ENCODE peak calls at places on chromosomes 7 and 10, in six cellular contexts. X is H9, Y is neuronal stem cell, K is IMR-90, W is H1, S is trophoblast cell. P is an unnamed sample.

GRCh38 chr10:62046522-62047239 is 145.2 kb downstream of the ARID5B start:
- DNase-seq in X (no peak), Y (no peak), K (peak; percentile 47), W (no peak), S (no peak), P (peak; percentile 89)

GRCh38 chr10:84704101-84704500 is 375.7 kb downstream of the CCSER2 start:
- DNase-seq in X (no peak), Y (no peak), K (no peak), W (no peak), S (no peak), P (no peak)

GRCh38 chr10:129033790-129034272 is 433.2 kb upstream of the MGMT start:
- DNase-seq in X (no peak), Y (peak; percentile 39), K (no peak), W (no peak), S (no peak), P (no peak)

GRCh38 chr7:1125603-1125969 is 34.4 kb downstream of the ZFAND2A start:
- DNase-seq in X (no peak), Y (no peak), K (no peak), W (no peak), S (no peak), P (no peak)

GRCh38 chr7:36575832-36576231 is 148.5 kb downstream of the AOAH start:
- DNase-seq in X (no peak), Y (no peak), K (no peak), W (no peak), S (no peak), P (no peak)

GRCh38 chr10:48670978-48671913 is 13.4 kb upstream of the WDFY4 start:
- DNase-seq in X (peak; percentile 71), Y (peak; percentile 32), K (no peak), W (peak; percentile 63), S (no peak), P (no peak)

GRCh38 chr10:3806603-3807002 is 21.6 kb upstream of the KLF6 start:
- DNase-seq in X (no peak), Y (no peak), K (peak; percentile 94), W (no peak), S (peak; percentile 75), P (peak; percentile 80)

GRCh38 chr10:132194726-132195125 is 8.0 kb downstream of the DPYSL4 start:
- DNase-seq in X (no peak), Y (no peak), K (no peak), W (no peak), S (no peak), P (no peak)

GRCh38 chr10:89555688-89556445 is 20.5 kb upstream of the SLC16A12 start:
- DNase-seq in X (no peak), Y (no peak), K (peak; percentile 37), W (no peak), S (peak; percentile 44), P (no peak)

GRCh38 chr10:72800000-72800740 is 93.4 kb upstream of the OIT3 start:
- DNase-seq in X (no peak), Y (no peak), K (peak; percentile 66), W (no peak), S (no peak), P (no peak)

GRCh38 chr10:100038561-100039071 is 28.9 kb upstream of the DNMBP start:
- DNase-seq in X (no peak), Y (no peak), K (no peak), W (no peak), S (no peak), P (no peak)

GRCh38 chr7:155230169-155230593 is 67.5 kb upstream of the INSIG1 start:
- DNase-seq in X (peak; percentile 46), Y (peak; percentile 27), K (peak; percentile 99), W (no peak), S (peak; percentile 93), P (peak; percentile 91)

GRCh38 chr7:112448891-112449290 is 1.4 kb upstream of the IFRD1 start:
- DNase-seq in X (no peak), Y (no peak), K (no peak), W (no peak), S (no peak), P (no peak)

GRCh38 chr7:112449902-112450806 is at the start of gene IFRD1:
- DNase-seq in X (peak; percentile 99), Y (peak; percentile 98), K (peak; percentile 98), W (peak; percentile 99), S (peak; percentile 99), P (peak; percentile 98)

GRCh38 chr7:112452102-112452888 is 2.0 kb downstream of the IFRD1 start:
- DNase-seq in X (peak; percentile 33), Y (peak; percentile 33), K (peak; percentile 42), W (peak; percentile 51), S (peak; percentile 27), P (peak; percentile 88)

GRCh38 chr7:112449353-112449752 is 907 bp upstream of the IFRD1 start:
- DNase-seq in X (no peak), Y (no peak), K (peak; percentile 47), W (no peak), S (peak; percentile 70), P (no peak)

DNA sequence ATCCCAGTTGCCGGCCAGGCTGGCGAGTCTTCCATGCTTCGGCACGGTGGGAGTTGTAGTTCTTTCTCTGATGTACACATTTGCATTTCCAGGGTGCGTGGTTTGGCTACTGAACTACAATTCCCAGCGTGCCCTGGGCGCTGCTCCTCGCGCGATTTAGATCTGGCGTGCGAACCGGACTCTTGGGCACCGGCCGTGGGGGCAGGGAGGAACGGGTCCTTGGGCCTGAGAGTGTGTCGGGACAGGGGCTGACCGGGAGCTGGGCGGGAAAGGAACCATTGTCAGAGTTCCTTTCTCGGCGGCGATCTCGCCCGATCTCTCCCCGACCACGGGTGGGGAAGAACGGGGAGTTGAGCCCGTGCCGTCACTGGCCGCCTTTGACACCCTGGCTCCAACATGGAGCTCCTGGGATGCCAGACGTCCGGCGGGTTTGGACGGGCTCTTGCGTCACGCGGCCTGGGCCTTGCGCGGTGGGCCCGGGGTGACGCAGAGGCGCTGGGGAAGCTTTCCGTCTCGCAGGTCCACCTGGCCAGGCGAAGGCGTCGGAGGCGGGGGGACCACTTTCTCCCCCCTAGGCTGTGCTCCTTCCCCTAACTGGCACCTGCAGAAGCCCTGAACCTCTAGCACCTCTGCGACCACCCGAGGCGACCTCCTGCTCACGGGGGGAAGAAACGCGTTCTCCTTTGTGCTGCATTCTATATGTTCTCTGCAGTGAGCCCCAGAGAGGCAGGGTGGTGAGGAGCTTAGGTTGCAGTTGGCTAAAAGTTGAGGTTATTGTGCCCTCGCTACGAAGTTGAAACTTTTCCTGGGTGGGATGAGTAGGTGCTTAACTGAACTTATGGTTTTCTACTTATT is 774 bp downstream of the IFRD1 start:
- DNase-seq in X (peak; percentile 94), Y (peak; percentile 96), K (peak; percentile 97), W (peak; percentile 90), S (peak; percentile 87), P (peak; percentile 98)
- H3K18ac ChIP-seq in X (peak overlapping the region; percentile 93), Y (peak overlapping the region; percentile 92), K (peak overlapping the region; percentile 39), W (peak overlapping the region; percentile 65), S (peak overlapping the region; percentile 71), P (peak overlapping the region; percentile 100)

DNA sequence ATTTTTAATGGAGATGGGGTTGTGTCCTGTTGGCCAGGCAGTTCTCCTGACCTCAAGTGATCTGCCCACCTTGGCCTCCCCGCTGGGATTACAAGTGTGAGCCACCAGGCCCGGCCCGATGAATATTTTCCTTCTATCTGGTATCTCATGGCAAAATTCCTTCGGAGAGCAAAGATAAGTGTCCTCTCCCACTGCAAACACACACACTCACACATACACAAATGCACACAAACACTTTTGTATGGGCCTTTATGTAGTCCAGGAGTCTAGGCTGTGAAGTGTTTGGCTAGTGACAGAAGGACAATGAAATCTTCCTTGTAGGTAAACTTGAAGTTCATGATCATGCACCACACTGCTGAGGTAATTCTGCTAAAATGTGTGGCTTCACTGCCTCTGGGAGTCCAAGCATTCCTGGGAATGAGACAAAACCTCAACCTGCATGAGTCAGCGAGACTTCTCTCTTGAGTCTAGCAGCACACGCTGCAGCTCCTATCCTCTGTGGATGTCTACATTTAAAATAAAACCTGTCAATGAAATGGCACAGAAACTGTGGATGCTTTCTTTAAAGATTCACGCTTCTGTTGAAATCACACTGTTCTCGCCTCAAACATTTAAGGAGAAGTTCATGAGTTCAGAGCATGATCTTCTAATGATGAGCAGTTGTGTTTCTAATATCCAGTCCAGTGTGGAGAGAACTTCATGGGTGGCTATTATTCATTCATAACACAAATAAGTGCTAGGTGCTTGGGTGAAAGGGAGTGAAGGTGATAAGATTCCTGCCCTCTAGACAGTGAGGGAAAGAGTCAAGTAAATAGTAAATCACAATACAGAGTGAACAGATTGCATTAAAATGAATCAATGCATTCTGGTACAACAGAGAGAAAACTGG is 96.5 kb downstream of the NRP1 start:
- DNase-seq in X (no peak), Y (no peak), K (peak; percentile 99), W (no peak), S (peak; percentile 90), P (peak; percentile 94)
- H4K8ac ChIP-seq in X (no peak overlapping the region), Y (no peak overlapping the region), K (peak overlapping the region; percentile 5), W (no peak overlapping the region), S (no peak overlapping the region), P (peak overlapping the region; percentile 32)

DNA sequence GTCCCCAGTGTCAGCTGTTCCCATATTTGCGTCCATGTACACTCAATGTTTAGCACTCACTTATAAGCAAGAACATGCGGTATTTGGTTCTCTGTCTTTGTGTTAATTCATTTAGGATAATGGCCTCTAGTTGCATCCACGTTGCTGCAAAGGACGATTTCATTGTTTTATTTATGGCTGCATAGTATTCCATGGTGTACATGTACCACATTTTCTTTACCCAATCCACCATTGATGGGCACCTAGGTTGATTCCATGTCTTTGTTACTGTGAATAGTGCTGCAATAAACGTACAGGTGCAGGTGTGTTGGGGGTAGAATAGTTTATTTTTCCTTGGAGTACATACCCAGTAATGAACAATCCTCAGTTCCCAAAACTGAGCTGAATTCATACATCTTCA is 24.3 kb upstream of the TRIM56 start:
- DNase-seq in X (no peak), Y (no peak), K (no peak), W (no peak), S (no peak), P (no peak)
- H3K14ac ChIP-seq in X (no peak overlapping the region), Y (no peak overlapping the region), K (no peak overlapping the region), W (no peak overlapping the region), S (no peak overlapping the region), P (no peak overlapping the region)

GRCh38 chr7:77538908-77539212 is 1.8 kb downstream of the PTPN12 start:
- DNase-seq in X (no peak), Y (no peak), K (no peak), W (no peak), S (no peak), P (no peak)

GRCh38 chr7:77537136-77537594 is at the start of gene PTPN12:
- DNase-seq in X (no peak), Y (no peak), K (no peak), W (peak; percentile 77), S (peak; percentile 83), P (no peak)

GRCh38 chr7:77537595-77538185 is 595 bp downstream of the PTPN12 start:
- DNase-seq in X (no peak), Y (peak; percentile 59), K (no peak), W (no peak), S (peak; percentile 18), P (no peak)

GRCh38 chr7:77536413-77537135 is 521 bp upstream of the PTPN12 start:
- DNase-seq in X (peak; percentile 98), Y (peak; percentile 96), K (peak; percentile 93), W (peak; percentile 96), S (peak; percentile 97), P (peak; percentile 96)

GRCh38 chr7:77538186-77538907 is 1.3 kb downstream of the PTPN12 start:
- DNase-seq in X (peak; percentile 77), Y (peak; percentile 68), K (peak; percentile 93), W (peak; percentile 70), S (peak; percentile 86), P (peak; percentile 97)
- H3K18ac ChIP-seq in X (peak overlapping the region; percentile 93), Y (peak overlapping the region; percentile 99), K (peak overlapping the region; percentile 86), W (peak overlapping the region; percentile 99), S (peak overlapping the region; percentile 98), P (peak overlapping the region; percentile 97)

GRCh38 chr7:78510580-78511188 is 712.1 kb downstream of the PHTF2 start:
- DNase-seq in X (peak; percentile 60), Y (peak; percentile 31), K (peak; percentile 67), W (no peak), S (no peak), P (peak; percentile 46)
- H4K8ac ChIP-seq in X (no peak overlapping the region), Y (no peak overlapping the region), K (no peak overlapping the region), W (no peak overlapping the region), S (no peak overlapping the region), P (no peak overlapping the region)

P was measured in mesenchymal stem cell.